ENCODE peak calls at places on chromosome 15, in four cellular contexts. H, U, D and S are unnamed samples.

GRCh38 chr15:65130941-65131340 is 2.7 kb downstream of the PDCD7 start:
- DNase-seq in D (peak), H (no peak), U (no peak), S (no peak)

GRCh38 chr15:77192451-77192850 is 121.5 kb upstream of the TSPAN3 start:
- DNase-seq in H (no peak), D (no peak), U (no peak), S (no peak)

GRCh38 chr15:82681371-82681770 is 28.3 kb downstream of the AP3B2 start:
- DNase-seq in H (no peak), U (no peak), D (no peak), S (no peak)

GRCh38 chr15:60076582-60077263 is 72.6 kb downstream of the FOXB1 start:
- DNase-seq in D (no peak), U (no peak), H (no peak), S (no peak)

GRCh38 chr15:45157056-45157455 is 27.3 kb downstream of the DUOX1 start:
- DNase-seq in U (no peak), D (peak), H (no peak), S (peak)

GRCh38 chr15:35243758-35244157 is 158.7 kb upstream of the NANOGP8 start:
- DNase-seq in H (no peak), D (no peak), U (no peak), S (no peak)

GRCh38 chr15:83305696-83306291 is 21.3 kb upstream of the BNC1 start:
- DNase-seq in U (no peak), H (no peak), D (no peak), S (no peak)

GRCh38 chr15:50907866-50908208 is 646 bp upstream of the AP4E1 start:
- DNase-seq in D (no peak), U (no peak), H (no peak), S (peak)

GRCh38 chr15:44706946-44707636 is 4.0 kb downstream of the PATL2 start:
- DNase-seq in H (no peak), D (no peak), U (no peak), S (no peak)

GRCh38 chr15:43893956-43894355 is 67.2 kb downstream of the WDR76 start:
- DNase-seq in H (no peak), U (no peak), D (no peak), S (no peak)

GRCh38 chr15:99344639-99345038 is 93.4 kb downstream of the LRRC28 start:
- DNase-seq in D (no peak), H (no peak), U (no peak), S (no peak)

GRCh38 chr15:42736178-42736792 is 643 bp downstream of the CDAN1 start:
- DNase-seq in D (no peak), U (peak), H (no peak), S (no peak)

GRCh38 chr15:99447497-99448371 is 118.0 kb upstream of the MEF2A start:
- DNase-seq in H (no peak), U (peak), D (no peak), S (no peak)

GRCh38 chr15:68097029-68097428 is 42.9 kb downstream of the PIAS1 start:
- DNase-seq in D (no peak), H (no peak), U (no peak), S (no peak)

GRCh38 chr15:97747342-97747741 is 213.2 kb upstream of the ARRDC4 start:
- DNase-seq in U (no peak), D (no peak), H (no peak), S (no peak)

GRCh38 chr15:88627463-88627862 is 6.3 kb downstream of the AEN start:
- DNase-seq in U (no peak), H (no peak), D (no peak), S (no peak)

GRCh38 chr15:70474367-70474681 is 289.0 kb downstream of the UACA start:
- DNase-seq in H (no peak), U (no peak), D (no peak), S (no peak)

GRCh38 chr15:92832992-92833438 is 67.1 kb upstream of the CHD2 start:
- DNase-seq in U (no peak), H (no peak), D (no peak), S (no peak)

GRCh38 chr15:40843183-40843884 is 514 bp upstream of the SPINT1 start:
- DNase-seq in H (no peak), D (no peak), U (no peak), S (no peak)

GRCh38 chr15:27769652-27770051 is 329.5 kb downstream of the OCA2 start:
- DNase-seq in H (no peak), U (no peak), D (no peak), S (no peak)

GRCh38 chr15:70560617-70561328 is 202.6 kb downstream of the UACA start:
- DNase-seq in H (no peak), U (no peak), D (no peak), S (no peak)

GRCh38 chr15:71385026-71385425 is 269.8 kb downstream of the THSD4 start:
- DNase-seq in H (no peak), D (no peak), U (no peak), S (no peak)

GRCh38 chr15:30923429-30923828 is 19.7 kb downstream of the FAN1 start:
- DNase-seq in U (no peak), D (no peak), H (peak), S (no peak)

GRCh38 chr15:63094495-63094931 is 27.1 kb upstream of the LACTB start:
- DNase-seq in U (no peak), D (peak), H (no peak), S (peak)

GRCh38 chr15:65532738-65533051 is 2.4 kb downstream of the HACD3 start:
- DNase-seq in U (no peak), D (no peak), H (no peak), S (peak)

GRCh38 chr15:70535071-70535954 is 228.0 kb downstream of the UACA start:
- DNase-seq in U (no peak), H (no peak), D (no peak), S (no peak)

GRCh38 chr15:52124270-52124878 is 11.8 kb upstream of the BCL2L10 start:
- DNase-seq in U (no peak), D (peak), H (no peak), S (peak)

DNA sequence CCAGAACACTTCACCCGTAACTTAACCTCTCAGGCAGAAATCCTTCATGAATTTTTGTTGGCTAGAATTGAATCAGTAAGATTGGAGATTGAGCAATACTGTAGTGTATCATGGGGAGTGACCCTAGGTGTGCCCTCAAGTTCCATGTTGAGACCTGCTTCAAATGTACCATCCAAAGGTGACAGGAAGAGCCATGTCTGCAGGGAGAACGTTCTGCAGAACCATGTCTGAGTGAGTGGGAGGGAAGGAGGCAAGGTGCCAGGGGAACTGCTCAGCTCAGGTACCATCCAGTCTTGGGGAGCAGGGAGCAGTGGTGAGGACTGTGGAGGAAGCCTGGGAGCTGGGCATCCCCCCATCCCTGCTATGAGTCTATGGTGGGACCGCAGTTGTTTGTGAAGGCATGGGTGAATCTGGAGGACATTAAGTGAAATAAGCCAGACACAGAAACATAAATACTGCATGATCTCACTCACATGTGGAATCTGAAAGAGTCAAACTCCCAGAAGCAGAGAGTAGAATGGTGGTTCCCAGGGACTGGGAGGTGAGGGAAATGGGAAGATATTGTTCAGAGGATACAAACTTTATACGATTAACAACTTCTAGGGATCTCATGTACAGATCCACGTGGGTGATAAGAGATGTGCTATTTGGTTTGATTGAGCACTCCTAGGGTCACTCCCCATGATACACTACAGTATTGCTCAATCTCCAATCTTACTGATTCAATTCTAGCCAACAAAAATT is 23.3 kb downstream of the CFAP161 start:
- DNase-seq in H (no peak), D (no peak), U (no peak), S (no peak)
- TF ChIP-seq CTCF in H (no peak), D (no peak), U (no peak), S (no peak)

DNA sequence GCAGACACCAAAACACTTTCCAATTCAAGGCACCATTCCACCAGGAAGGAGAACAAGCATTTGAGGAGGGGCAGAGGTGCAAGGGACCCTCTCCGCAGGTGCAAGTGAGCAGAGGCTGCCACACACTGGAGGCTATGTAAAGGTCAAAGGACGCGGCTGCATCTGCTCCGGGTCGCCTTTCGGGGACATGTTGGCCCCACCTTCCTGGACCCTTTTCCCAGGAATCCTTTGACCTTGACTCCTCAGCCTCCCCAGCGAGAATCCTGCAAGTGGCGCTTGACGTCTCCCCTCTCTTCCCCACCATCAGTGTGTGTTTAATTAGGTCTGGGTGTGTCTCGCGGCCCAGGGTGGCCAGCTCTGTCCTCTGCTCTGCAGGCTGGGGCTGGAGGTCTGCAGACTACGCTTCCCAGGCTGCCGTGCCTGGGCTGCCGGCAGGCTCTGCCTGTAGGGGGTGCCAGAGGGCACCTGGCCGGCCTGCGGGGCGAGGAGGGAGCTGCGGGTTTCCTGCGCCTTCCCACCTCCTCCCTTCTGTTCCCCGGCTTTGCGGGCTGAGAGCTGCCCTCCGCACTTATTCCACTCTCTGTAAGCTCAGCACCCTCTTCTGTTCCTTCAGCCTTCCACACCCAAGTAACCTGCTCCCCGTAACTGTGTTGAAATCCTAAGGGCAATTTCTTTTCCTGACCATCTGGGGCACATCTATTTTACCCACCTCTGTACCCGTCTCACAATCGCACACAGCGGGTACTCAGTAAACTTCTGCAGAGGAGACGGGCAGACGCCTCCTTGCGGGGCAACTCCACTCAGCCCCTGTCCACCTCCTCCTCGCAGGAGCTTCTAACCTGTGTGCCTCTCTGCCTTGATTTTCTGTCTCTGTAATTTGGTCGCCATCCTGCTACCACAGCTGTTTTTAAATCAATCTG is 129.8 kb downstream of the NSMCE3 start:
- DNase-seq in H (peak), D (peak), U (no peak), S (no peak)
- TF ChIP-seq CTCF in H (peak), D (peak), U (no peak), S (peak)

GRCh38 chr15:75577401-75578205 is 1.5 kb downstream of the PTPN9 start:
- DNase-seq in H (no peak), U (no peak), D (no peak), S (no peak)

GRCh38 chr15:75584121-75584520 is 5.0 kb upstream of the PTPN9 start:
- DNase-seq in D (no peak), H (no peak), U (no peak), S (no peak)

GRCh38 chr15:75578206-75578947 is 738 bp downstream of the PTPN9 start:
- DNase-seq in U (peak), H (peak), D (no peak), S (no peak)

GRCh38 chr15:75583689-75584088 is 4.6 kb upstream of the PTPN9 start:
- DNase-seq in H (no peak), U (no peak), D (no peak), S (no peak)

GRCh38 chr15:75578948-75579908 is at the start of gene PTPN9:
- DNase-seq in D (peak), H (peak), U (peak), S (peak)
- TF ChIP-seq CTCF in D (peak), H (peak), U (no peak), S (peak)

DNA sequence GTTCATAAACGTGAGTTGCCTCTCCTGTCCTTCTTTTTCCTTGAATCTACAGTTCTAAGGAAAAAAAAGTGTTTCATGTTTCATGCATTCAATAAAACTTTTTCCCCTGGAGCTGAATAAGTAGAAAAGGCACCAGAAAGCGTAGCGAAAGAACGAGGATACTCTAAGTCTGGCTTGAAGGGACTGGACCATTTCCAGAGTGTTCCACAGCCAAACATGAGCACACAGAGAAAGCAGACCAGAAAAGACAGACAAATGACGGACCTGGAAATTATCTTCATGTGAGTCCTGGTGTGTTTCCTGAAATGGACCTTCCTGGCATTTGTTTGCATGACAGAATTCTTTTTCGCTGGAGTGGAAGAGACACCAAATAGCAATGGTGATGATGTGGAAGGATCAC is 204.7 kb downstream of the SV2B start:
- DNase-seq in D (no peak), U (no peak), H (no peak), S (no peak)
- TF ChIP-seq CTCF in D (no peak), U (no peak), H (no peak), S (no peak)